ENCODE peak calls at places on chromosomes 12 and 14, in six cellular contexts. H is AG04449, E is GM13977, W is neural progenitor cell, C is HFF-Myc, Q is GM12878. T is an unnamed sample.
A peak's percentile ranks its signal among the peaks of the same experiment; 100 is the strongest.

GRCh38 chr14:63991833-63992232 is 139.0 kb downstream of the SYNE2 start:
- DNase-seq in E (no peak), W (no peak), Q (no peak), C (no peak), H (no peak), T (no peak)

GRCh38 chr12:132477009-132477702 is 12.8 kb upstream of the FBRSL1 start:
- DNase-seq in H (no peak), W (no peak), Q (no peak), C (peak; percentile 2), E (no peak), T (no peak)

GRCh38 chr12:82835217-82835616 is 148.5 kb downstream of the TMTC2 start:
- DNase-seq in H (no peak), Q (no peak), W (no peak), C (peak; percentile 39), E (no peak), T (no peak)

GRCh38 chr12:3247077-3247476 is 169.9 kb downstream of the TSPAN9 start:
- DNase-seq in C (no peak), H (no peak), W (no peak), Q (no peak), E (no peak), T (no peak)

GRCh38 chr12:1812650-1813302 is 7.6 kb upstream of the LRTM2 start:
- DNase-seq in Q (no peak), C (no peak), E (no peak), W (no peak), H (no peak), T (no peak)

GRCh38 chr12:59839514-59839913 is 243.7 kb downstream of the SLC16A7 start:
- DNase-seq in W (no peak), H (no peak), Q (no peak), E (no peak), C (no peak), T (no peak)

GRCh38 chr12:6821271-6821673 is 349 bp upstream of the GPR162 start:
- DNase-seq in W (peak; percentile 82), H (no peak), C (peak; percentile 37), Q (no peak), E (no peak), T (no peak)

GRCh38 chr14:75981426-75981825 is 369 bp downstream of the TGFB3 start:
- DNase-seq in W (peak; percentile 55), H (no peak), Q (peak; percentile 60), C (no peak), E (peak; percentile 89), T (no peak)

GRCh38 chr12:93219947-93220346 is 157.8 kb upstream of the NUDT4 start:
- DNase-seq in H (no peak), E (no peak), W (no peak), C (no peak), Q (no peak), T (no peak)

GRCh38 chr12:77189463-77189862 is 124.1 kb upstream of the E2F7 start:
- DNase-seq in C (peak; percentile 36), Q (no peak), H (peak; percentile 78), E (no peak), W (no peak), T (no peak)

GRCh38 chr14:23171251-23171975 is 12.0 kb downstream of the SLC7A8 start:
- DNase-seq in W (no peak), E (no peak), Q (no peak), H (no peak), C (no peak), T (peak; percentile 63)

GRCh38 chr14:103396463-103396862 is 11.2 kb downstream of the MARK3 start:
- DNase-seq in C (no peak), W (no peak), H (no peak), Q (no peak), E (no peak), T (no peak)

GRCh38 chr12:109604902-109605536 is 31.4 kb downstream of the MVK start:
- DNase-seq in E (no peak), H (no peak), Q (no peak), W (peak; percentile 68), C (no peak), T (no peak)

GRCh38 chr12:5022030-5022429 is 21.6 kb upstream of the KCNA5 start:
- DNase-seq in E (no peak), W (no peak), Q (no peak), C (no peak), H (no peak), T (no peak)

GRCh38 chr12:100141998-100142850 is 450 bp downstream of the BLTP3B start:
- DNase-seq in H (no peak), Q (no peak), W (peak; percentile 85), C (no peak), E (peak; percentile 41), T (no peak)

GRCh38 chr12:14393736-14394135 is 28.3 kb downstream of the ATF7IP start:
- DNase-seq in Q (no peak), W (no peak), C (no peak), E (no peak), H (no peak), T (no peak)

GRCh38 chr12:90974286-90974685 is 19.3 kb upstream of the CCER1 start:
- DNase-seq in E (no peak), W (no peak), C (no peak), Q (no peak), H (no peak), T (no peak)

GRCh38 chr12:120109570-120110267 is 6.8 kb downstream of the RAB35 start:
- DNase-seq in Q (no peak), C (no peak), W (no peak), E (no peak), H (no peak), T (no peak)

GRCh38 chr12:108519558-108519957 is 4.5 kb downstream of the FICD start:
- DNase-seq in C (no peak), W (peak; percentile 40), Q (no peak), H (no peak), E (no peak), T (no peak)

GRCh38 chr14:76917759-76918175 is 91.6 kb downstream of the LRRC74A start:
- DNase-seq in H (no peak), E (no peak), C (no peak), W (no peak), Q (no peak), T (no peak)

GRCh38 chr12:122533841-122534240 is 6.8 kb downstream of the KNTC1 start:
- DNase-seq in E (no peak), C (no peak), W (no peak), H (no peak), Q (no peak), T (no peak)

GRCh38 chr14:54085137-54085810 is 128.6 kb upstream of the BMP4 start:
- DNase-seq in C (no peak), E (no peak), H (no peak), Q (no peak), W (no peak), T (no peak)

GRCh38 chr14:103279129-103280025 is 54.7 kb upstream of the EIF5 start:
- DNase-seq in Q (no peak), H (no peak), E (no peak), C (no peak), W (peak; percentile 42), T (no peak)

DNA sequence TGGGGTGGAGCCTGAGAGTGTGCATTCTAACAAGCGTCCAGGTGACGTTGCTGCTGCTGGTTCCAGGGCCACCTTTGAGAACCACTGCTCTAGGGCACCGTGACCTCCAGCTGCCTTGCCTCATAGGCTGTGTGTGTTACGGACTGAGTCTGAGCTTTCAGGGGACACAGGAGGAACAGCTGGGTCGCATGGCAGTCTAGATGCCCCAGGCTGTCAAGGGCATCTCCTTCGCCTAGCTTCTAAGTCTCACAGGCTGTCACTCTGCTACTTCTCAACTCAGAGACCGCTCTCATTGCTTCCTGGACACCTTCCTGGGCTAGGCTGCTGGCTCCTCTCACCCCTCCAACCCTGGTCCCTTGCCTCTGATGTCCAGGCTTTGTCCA is 965 bp downstream of the KRT73 start:
- DNase-seq in W (no peak), E (no peak), Q (no peak), C (no peak), H (no peak), T (no peak)
- TF ChIP-seq CTCF in W (no peak), E (no peak), Q (no peak), C (no peak), H (no peak), T (no peak)

GRCh38 chr12:79555006-79555925 is 135.5 kb downstream of the PAWR start:
- DNase-seq in W (no peak), Q (no peak), E (peak; percentile 47), C (no peak), H (no peak), T (no peak)
- TF ChIP-seq CTCF in W (peak; percentile 58), Q (peak; percentile 40), E (peak; percentile 58), C (peak; percentile 37), H (peak; percentile 42), T (peak; percentile 73)

GRCh38 chr12:55957106-55957859 is 8.6 kb downstream of the PMEL start:
- DNase-seq in W (no peak), E (no peak), C (no peak), Q (no peak), H (no peak), T (no peak)

GRCh38 chr12:55955344-55955743 is 10.5 kb downstream of the PMEL start:
- DNase-seq in E (no peak), C (no peak), W (no peak), Q (no peak), H (no peak), T (no peak)

DNA sequence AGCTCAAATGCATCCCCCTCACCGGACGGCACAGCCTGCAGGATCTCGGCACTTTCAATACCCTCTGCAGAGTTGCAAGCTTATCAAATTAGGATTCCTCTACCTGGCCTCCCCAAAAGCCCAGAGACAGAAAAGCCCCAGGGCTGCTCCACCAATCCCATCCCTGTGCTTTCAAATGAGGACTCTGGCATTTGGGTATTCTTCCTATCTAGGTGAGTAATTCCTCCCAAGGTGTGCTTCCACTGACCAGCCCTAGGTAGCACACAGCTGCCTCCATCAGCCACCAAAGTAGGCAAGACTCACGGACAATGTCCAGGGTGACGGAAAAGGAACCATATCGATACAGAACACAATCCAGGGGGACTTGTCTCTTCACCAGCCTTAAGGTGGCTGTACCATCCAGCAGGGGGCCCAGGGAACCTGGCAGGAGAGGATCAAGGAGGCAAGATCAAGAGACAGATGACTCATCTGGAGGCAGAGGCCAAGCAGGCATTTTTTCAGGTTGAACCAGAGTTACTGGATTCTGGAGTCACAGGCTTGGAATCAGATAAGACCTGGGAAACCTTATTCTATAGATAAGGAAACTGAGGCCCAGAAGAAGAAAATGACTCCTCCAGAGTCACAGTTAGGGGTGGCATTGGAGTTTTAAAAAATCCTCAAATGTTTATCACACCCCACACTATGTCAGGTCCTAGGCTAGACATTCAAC is 9.9 kb downstream of the PMEL start:
- DNase-seq in W (no peak), C (no peak), H (no peak), Q (no peak), E (no peak), T (no peak)
- TF ChIP-seq CTCF in W (no peak), C (peak; percentile 54), H (peak; percentile 35), Q (peak; percentile 42), E (peak; percentile 41), T (peak; percentile 25)

GRCh38 chr12:88325076-88325827 is 183.1 kb downstream of the TMTC3 start:
- DNase-seq in E (no peak), W (no peak), C (peak; percentile 78), Q (no peak), H (peak; percentile 82), T (peak; percentile 93)
- TF ChIP-seq CTCF in E (no peak), W (no peak), C (no peak), Q (no peak), H (peak; percentile 28), T (peak; percentile 16)